ENCODE peak calls at places on chromosome 19, in six cellular contexts. O, Q, E, W, N and P are unnamed samples.
A peak's percentile ranks its signal among the peaks of the same experiment; 100 is the strongest.

GRCh38 chr19:46824887-46825730 is 25.5 kb downstream of the AP2S1 start:
- DNase-seq in E (no peak), Q (no peak), N (no peak), O (no peak), W (no peak), P (no peak)

GRCh38 chr19:39296055-39296645 is at the start of gene IFNL1:
- DNase-seq in O (no peak), W (no peak), E (peak; percentile 33), N (no peak), Q (no peak), P (no peak)

GRCh38 chr19:4086336-4086953 is 19.7 kb upstream of the ZBTB7A start:
- DNase-seq in E (no peak), Q (no peak), W (no peak), N (no peak), O (no peak), P (no peak)

GRCh38 chr19:15640294-15640903 is at the start of gene CYP4F3:
- DNase-seq in W (no peak), Q (no peak), E (peak; percentile 83), O (peak; percentile 43), N (no peak), P (no peak)

GRCh38 chr19:45766919-45767346 is 2.1 kb downstream of the SIX5 start:
- DNase-seq in E (peak; percentile 75), N (peak; percentile 16), Q (no peak), O (no peak), W (peak; percentile 26), P (no peak)

GRCh38 chr19:511101-511841 is 4.0 kb downstream of the TPGS1 start:
- DNase-seq in W (peak; percentile 79), Q (no peak), O (peak; percentile 68), N (peak; percentile 62), E (no peak), P (no peak)

GRCh38 chr19:29596885-29597525 is 9.1 kb upstream of the POP4 start:
- DNase-seq in E (no peak), W (no peak), Q (no peak), O (no peak), N (peak; percentile 6), P (no peak)

GRCh38 chr19:14550201-14550754 is 20.9 kb downstream of the TECR start:
- DNase-seq in E (no peak), O (no peak), N (no peak), Q (no peak), W (peak; percentile 44), P (no peak)

GRCh38 chr19:35408284-35409171 is 37.7 kb downstream of the GPR42 start:
- DNase-seq in W (no peak), O (no peak), N (no peak), Q (no peak), E (no peak), P (no peak)

GRCh38 chr19:13834308-13834790 is 39.1 kb downstream of the ZSWIM4 start:
- DNase-seq in Q (no peak), E (no peak), W (peak; percentile 65), O (no peak), N (peak; percentile 51), P (no peak)

GRCh38 chr19:5338661-5339469 is 1.7 kb downstream of the PTPRS start:
- DNase-seq in E (no peak), Q (no peak), O (no peak), N (no peak), W (no peak), P (no peak)

DNA sequence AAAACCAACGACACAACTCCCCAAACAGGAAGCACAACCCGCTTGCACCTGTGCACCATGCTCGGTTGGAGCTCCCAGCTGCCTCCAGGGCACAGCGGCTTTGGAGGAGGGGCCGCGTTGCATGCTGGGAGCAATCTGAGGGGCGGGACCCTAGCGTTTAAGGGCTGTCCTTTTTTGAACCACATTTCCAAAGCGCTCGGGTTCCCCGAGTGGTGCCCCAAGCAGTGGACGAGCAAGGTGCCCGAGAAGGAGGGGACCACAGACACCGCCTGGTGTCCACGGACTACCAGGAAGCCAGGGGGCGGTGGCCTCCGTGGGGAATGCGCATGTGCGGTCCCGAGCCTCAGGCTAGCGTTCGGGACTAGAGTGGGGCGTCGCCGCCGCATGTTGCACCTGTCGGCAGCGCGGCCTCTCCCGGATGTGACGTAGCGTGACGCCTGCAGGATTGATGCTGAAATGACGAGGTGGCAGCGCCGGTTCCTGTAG is 11.9 kb upstream of the ZNF57 start:
- DNase-seq in N (no peak), Q (no peak), E (no peak), O (no peak), W (peak; percentile 8), P (no peak)
- H3K4me3 ChIP-seq in N (no peak overlapping the region), Q (no peak overlapping the region), E (no peak overlapping the region), O (peak overlapping the region; percentile 50), W (no peak overlapping the region), P (no peak overlapping the region)

GRCh38 chr19:2560369-2560768 is 84.4 kb downstream of the GADD45B start:
- DNase-seq in Q (no peak), E (no peak), W (no peak), O (no peak), N (no peak), P (no peak)

GRCh38 chr19:2561221-2561620 is 85.3 kb downstream of the GADD45B start:
- DNase-seq in Q (no peak), E (no peak), O (no peak), W (no peak), N (no peak), P (no peak)

GRCh38 chr19:2558543-2558942 is 82.6 kb downstream of the GADD45B start:
- DNase-seq in N (no peak), E (no peak), W (no peak), Q (no peak), O (no peak), P (no peak)

GRCh38 chr19:2557093-2557440 is 81.1 kb downstream of the GADD45B start:
- DNase-seq in N (no peak), Q (no peak), W (no peak), O (no peak), E (no peak), P (no peak)

GRCh38 chr19:2561895-2562294 is 86.0 kb downstream of the GADD45B start:
- DNase-seq in N (no peak), O (no peak), Q (no peak), E (no peak), W (no peak), P (no peak)
- H3K4me3 ChIP-seq in N (no peak overlapping the region), O (no peak overlapping the region), Q (peak overlapping the region; percentile 58), E (no peak overlapping the region), W (no peak overlapping the region), P (no peak overlapping the region)

GRCh38 chr19:49559928-49560327 is 20.4 kb downstream of the NOSIP start:
- DNase-seq in O (no peak), Q (no peak), W (no peak), E (no peak), N (no peak), P (no peak)
- H3K4me3 ChIP-seq in O (no peak overlapping the region), Q (no peak overlapping the region), W (no peak overlapping the region), E (no peak overlapping the region), N (no peak overlapping the region), P (no peak overlapping the region)

GRCh38 chr19:7636691-7637373 is at the start of gene STXBP2:
- DNase-seq in E (peak; percentile 97), O (no peak), N (no peak), Q (no peak), W (no peak), P (no peak)

GRCh38 chr19:7637374-7638256 is 705 bp downstream of the STXBP2 start:
- DNase-seq in O (no peak), W (no peak), N (no peak), Q (no peak), E (no peak), P (no peak)

GRCh38 chr19:7636317-7636690 is 606 bp upstream of the STXBP2 start:
- DNase-seq in Q (no peak), W (no peak), O (no peak), E (no peak), N (no peak), P (no peak)

GRCh38 chr19:7633619-7634018 is at the start of gene PCP2:
- DNase-seq in N (no peak), E (no peak), W (no peak), O (no peak), Q (no peak), P (no peak)

DNA sequence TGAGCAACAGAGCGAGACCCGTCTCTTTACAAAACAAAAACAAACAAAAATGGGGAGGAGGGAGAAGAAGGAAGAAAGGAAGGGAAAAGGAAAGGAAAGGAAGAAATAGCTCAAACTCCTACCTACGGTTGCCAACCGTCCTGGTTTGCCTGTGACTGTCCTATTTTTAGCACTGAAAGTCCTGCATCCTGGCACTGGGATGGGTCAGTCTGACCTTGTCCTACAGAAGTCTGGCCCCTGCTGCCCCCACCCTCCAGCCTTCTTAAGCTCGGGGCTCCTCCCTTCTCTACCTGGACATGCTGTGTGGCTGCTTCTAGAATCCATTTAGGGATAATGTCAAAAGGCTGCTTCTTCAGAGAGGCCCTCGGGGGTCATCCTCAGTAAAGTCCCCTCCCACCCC is 1.2 kb upstream of the STXBP2 start:
- DNase-seq in O (no peak), E (no peak), N (no peak), Q (no peak), W (no peak), P (no peak)
- H3K4me3 ChIP-seq in O (no peak overlapping the region), E (no peak overlapping the region), N (no peak overlapping the region), Q (no peak overlapping the region), W (no peak overlapping the region), P (no peak overlapping the region)

DNA sequence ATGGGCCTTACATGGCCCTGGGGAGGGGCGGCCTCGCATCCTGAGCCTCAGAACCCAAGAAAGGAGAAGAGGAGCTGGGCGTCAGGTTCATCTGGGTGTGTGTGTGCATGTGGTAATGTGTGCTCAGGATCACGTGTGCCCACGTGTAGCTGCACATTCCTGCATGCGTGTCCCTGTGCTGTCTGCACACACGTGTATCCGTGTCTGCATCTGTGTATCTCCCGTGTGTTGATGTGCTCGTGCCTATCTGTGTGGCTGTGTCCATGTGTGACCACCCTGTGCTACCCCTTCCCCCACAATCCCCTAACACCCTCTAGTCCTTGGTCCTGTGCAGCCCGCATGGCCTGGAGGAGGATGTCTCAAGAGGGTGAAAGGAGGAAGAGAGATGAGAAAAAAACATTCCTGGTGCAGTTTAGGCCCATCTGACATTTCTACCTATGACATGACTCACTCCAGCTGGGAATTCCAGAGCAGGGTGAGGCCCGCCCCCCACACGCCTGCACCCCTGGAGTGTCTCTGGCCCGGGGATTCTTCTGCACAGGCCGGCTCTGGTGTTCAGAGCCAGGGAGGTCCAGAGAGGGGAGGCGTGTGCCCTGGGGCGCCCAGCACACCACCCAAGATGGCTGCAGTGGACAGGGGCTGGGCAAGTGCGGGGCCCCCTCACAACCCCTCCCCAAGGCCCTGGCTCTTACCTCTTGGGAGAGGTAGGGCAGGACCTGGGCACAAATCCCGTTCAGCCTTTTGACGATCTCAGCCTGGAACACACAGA is 7.1 kb downstream of the TLE5 start:
- DNase-seq in W (peak; percentile 56), O (no peak), E (no peak), N (no peak), Q (no peak), P (no peak)
- H3K4me3 ChIP-seq in W (no peak overlapping the region), O (no peak overlapping the region), E (peak overlapping the region; percentile 22), N (no peak overlapping the region), Q (no peak overlapping the region), P (no peak overlapping the region)

GRCh38 chr19:28537896-28538295 is 675.1 kb downstream of the UQCRFS1 start:
- DNase-seq in N (no peak), Q (no peak), E (no peak), W (no peak), O (no peak), P (no peak)
- H3K4me3 ChIP-seq in N (no peak overlapping the region), Q (no peak overlapping the region), E (no peak overlapping the region), W (no peak overlapping the region), O (no peak overlapping the region), P (no peak overlapping the region)